ENCODE peak calls at places on chromosome 14, in ten cellular contexts. P is stimulated activated effector memory CD8-positive, alpha-beta T cell treated with anti-CD3 and anti-CD28 coated beads, Interleukin-12 subunit alpha, Interleukin-12 subunit beta, amount 100 ng/mL, for 72 hours; T is stimulated activated CD4-positive, alpha-beta T cell treated with anti-CD3 and anti-CD28 coated beads, TNF-alpha, amount 100 ng/mL, for 48 hours; S is amygdala; A is body of pancreas; Q is stimulated activated CD8-positive, alpha-beta memory T cell treated with anti-CD3 and anti-CD28 coated beads, Interleukin-15, amount 100 ng/mL, for 1 hour; D is GM23338; W is nephron progenitor cell; B is NCI-H1694 treated with DMSO at 0.1 percent for 48 hours; L is cardiac muscle cell. I is an unnamed sample.

GRCh38 chr14:70018713-70019201 is 139.5 kb downstream of the SMOC1 start:
- DNase-seq in P (no peak), T (no peak), D (no peak), B (no peak), Q (no peak), A (no peak), W (no peak), L (peak; percentile 56), S (no peak), I (peak; percentile 58)

GRCh38 chr14:60300019-60300418 is 51.0 kb downstream of the PPM1A start:
- DNase-seq in L (no peak), B (no peak), P (no peak), Q (no peak), D (no peak), S (no peak), T (no peak), A (no peak), W (no peak), I (no peak)

GRCh38 chr14:93780811-93781210 is 7.5 kb downstream of the PRIMA1 start:
- DNase-seq in P (no peak), Q (no peak), W (no peak), B (no peak), A (no peak), L (no peak), S (no peak), T (no peak), D (no peak), I (no peak)

GRCh38 chr14:64772394-64772950 is 68.2 kb downstream of the PLEKHG3 start:
- DNase-seq in A (no peak), T (no peak), B (no peak), D (peak; percentile 67), S (no peak), W (no peak), Q (no peak), L (no peak), P (no peak), I (no peak)

GRCh38 chr14:105487986-105488777 is 1.5 kb downstream of the CRIP1 start:
- DNase-seq in D (no peak), Q (no peak), A (no peak), T (no peak), B (no peak), P (no peak), W (no peak), S (no peak), L (no peak), I (peak; percentile 19)

GRCh38 chr14:71395151-71395604 is 487.9 kb downstream of the PCNX1 start:
- DNase-seq in D (no peak), P (no peak), W (no peak), B (no peak), T (no peak), S (no peak), L (peak; percentile 32), Q (no peak), A (no peak), I (no peak)

GRCh38 chr14:37197421-37198272 is at the start of gene MIPOL1:
- DNase-seq in W (peak; percentile 81), D (peak; percentile 78), P (no peak), L (peak; percentile 95), S (peak; percentile 63), T (no peak), Q (no peak), A (peak; percentile 88), B (peak; percentile 73), I (peak; percentile 85)

GRCh38 chr14:64702493-64703392 is 1.5 kb upstream of the PLEKHG3 start:
- DNase-seq in T (no peak), D (peak; percentile 98), W (peak; percentile 73), P (no peak), B (no peak), Q (no peak), L (no peak), S (no peak), A (peak; percentile 85), I (peak; percentile 72)

GRCh38 chr14:104680806-104681688 is 8.4 kb upstream of the INF2 start:
- DNase-seq in L (peak; percentile 77), D (no peak), Q (no peak), B (peak; percentile 84), W (no peak), P (no peak), T (no peak), A (peak; percentile 84), S (peak; percentile 74), I (peak; percentile 87)

GRCh38 chr14:75063013-75063412 is 811 bp downstream of the ACYP1 start:
- DNase-seq in T (no peak), S (no peak), Q (no peak), P (no peak), B (peak; percentile 34), A (no peak), L (no peak), W (no peak), D (no peak), I (no peak)

GRCh38 chr14:54366726-54367707 is 29.8 kb upstream of the CDKN3 start:
- DNase-seq in S (peak; percentile 32), L (peak; percentile 83), P (no peak), A (peak; percentile 52), T (peak; percentile 6), Q (no peak), B (no peak), W (no peak), D (peak; percentile 83), I (peak; percentile 74)

GRCh38 chr14:104516906-104517305 is 62.7 kb upstream of the C14orf180 start:
- DNase-seq in S (no peak), Q (no peak), P (no peak), L (no peak), W (no peak), D (no peak), A (no peak), B (peak; percentile 45), T (no peak), I (no peak)

GRCh38 chr14:94974893-94975292 is 182.4 kb downstream of the DICER1 start:
- DNase-seq in T (no peak), W (no peak), S (no peak), Q (no peak), P (no peak), A (peak; percentile 24), B (no peak), L (no peak), D (no peak), I (peak; percentile 71)

GRCh38 chr14:31926123-31926522 is 151.0 kb upstream of the ARHGAP5 start:
- DNase-seq in P (no peak), A (no peak), Q (no peak), S (no peak), D (peak; percentile 79), L (peak; percentile 60), W (no peak), T (no peak), B (peak; percentile 56), I (peak; percentile 59)

GRCh38 chr14:64760146-64760755 is 56.0 kb downstream of the PLEKHG3 start:
- DNase-seq in P (peak; percentile 61), S (no peak), A (peak; percentile 75), T (peak; percentile 22), Q (peak; percentile 30), B (peak; percentile 56), W (peak; percentile 80), L (peak; percentile 56), D (peak; percentile 78), I (peak; percentile 58)

GRCh38 chr14:24441904-24442239 is 704 bp downstream of the SDR39U1 start:
- DNase-seq in Q (no peak), A (no peak), S (no peak), T (no peak), W (no peak), D (peak; percentile 64), L (no peak), B (peak; percentile 52), P (no peak), I (no peak)

GRCh38 chr14:78143489-78144145 is 26.6 kb upstream of the NRXN3 start:
- DNase-seq in P (no peak), T (no peak), D (no peak), S (no peak), B (no peak), Q (no peak), L (no peak), W (no peak), A (no peak), I (no peak)

GRCh38 chr14:22508662-22509035 is 80.4 kb downstream of the DAD1 start:
- DNase-seq in S (no peak), P (no peak), D (no peak), W (no peak), L (no peak), T (no peak), A (no peak), B (no peak), Q (no peak), I (no peak)

GRCh38 chr14:50122291-50122690 is 5.9 kb upstream of the VCPKMT start:
- DNase-seq in A (no peak), W (no peak), L (no peak), T (no peak), B (no peak), D (no peak), P (no peak), Q (no peak), S (no peak), I (no peak)

GRCh38 chr14:36767603-36768281 is 106.1 kb downstream of the PAX9 start:
- DNase-seq in P (no peak), D (peak; percentile 62), A (no peak), T (no peak), Q (no peak), B (no peak), S (no peak), L (no peak), W (peak; percentile 26), I (no peak)